ENCODE peak calls at places on chromosomes 5 and 9, in nine cellular contexts. I is non-pigmented ciliary epithelial cell; R is CD8-positive, alpha-beta memory T cell; T is ELR; S is left ventricle myocardium superior; V is fibroblast of pulmonary artery; D is NCI-H774; W is activated CD4-positive, alpha-beta T cell treated with anti-CD3 and anti-CD28 coated beads for 24 hours; H is GM23248. G is an unnamed sample.

GRCh38 chr9:78189461-78189860 is 46.4 kb upstream of the CEP78 start:
- DNase-seq in I (peak), R (no peak), T (no peak), S (no peak), V (peak), D (no peak), W (no peak), H (no peak), G (no peak)

GRCh38 chr9:123391233-123391632 is 35.2 kb downstream of the CRB2 start:
- DNase-seq in I (no peak), R (no peak), T (no peak), S (no peak), V (no peak), D (no peak), W (no peak), H (no peak), G (no peak)

GRCh38 chr9:15873573-15874177 is 320.8 kb downstream of the CCDC171 start:
- DNase-seq in I (peak), R (no peak), T (peak), S (no peak), V (peak), D (peak), W (no peak), H (peak), G (peak)

GRCh38 chr9:113566011-113566711 is 102.6 kb downstream of the RGS3 start:
- DNase-seq in I (no peak), R (no peak), T (no peak), S (peak), V (no peak), D (no peak), W (no peak), H (peak), G (no peak)

GRCh38 chr5:100762995-100763394 is 140.1 kb downstream of the ST8SIA4 start:
- DNase-seq in I (no peak), R (no peak), T (no peak), S (no peak), V (no peak), D (no peak), W (no peak), H (no peak), G (no peak)

GRCh38 chr5:10201223-10201868 is 48.3 kb downstream of the ATPSCKMT start:
- DNase-seq in I (no peak), R (no peak), T (peak), S (no peak), V (peak), D (peak), W (no peak), H (no peak), G (no peak)

GRCh38 chr5:141945511-141946024 is 12.4 kb downstream of the PCDH12 start:
- DNase-seq in I (no peak), R (no peak), T (no peak), S (peak), V (no peak), D (no peak), W (no peak), H (peak), G (no peak)

GRCh38 chr9:127717766-127718165 is 1.9 kb downstream of the TTC16 start:
- DNase-seq in I (no peak), R (no peak), T (no peak), S (no peak), V (no peak), D (no peak), W (no peak), H (no peak), G (no peak)

GRCh38 chr5:64195981-64196380 is 30.3 kb downstream of the RNF180 start:
- DNase-seq in I (no peak), R (no peak), T (no peak), S (no peak), V (no peak), D (no peak), W (no peak), H (no peak), G (no peak)

GRCh38 chr9:97321681-97322080 is 14.2 kb downstream of the CCDC180 start:
- DNase-seq in I (no peak), R (no peak), T (no peak), S (no peak), V (no peak), D (no peak), W (no peak), H (no peak), G (no peak)

GRCh38 chr5:135345945-135346731 is 52.9 kb downstream of the MACROH2A1 start:
- DNase-seq in I (no peak), R (no peak), T (no peak), S (no peak), V (no peak), D (no peak), W (no peak), H (no peak), G (no peak)

GRCh38 chr5:14261237-14261636 is 118.1 kb downstream of the TRIO start:
- DNase-seq in I (no peak), R (no peak), T (no peak), S (no peak), V (no peak), D (no peak), W (no peak), H (no peak), G (no peak)

GRCh38 chr9:103889989-103890388 is 204.1 kb upstream of the SMC2 start:
- DNase-seq in I (no peak), R (no peak), T (no peak), S (no peak), V (no peak), D (no peak), W (no peak), H (no peak), G (no peak)

GRCh38 chr5:140196406-140196805 is 21.4 kb downstream of the CYSTM1 start:
- DNase-seq in I (no peak), R (no peak), T (no peak), S (no peak), V (peak), D (no peak), W (no peak), H (no peak), G (no peak)

GRCh38 chr9:122350577-122351355 is 20.1 kb upstream of the PTGS1 start:
- DNase-seq in I (no peak), R (peak), T (peak), S (peak), V (peak), D (peak), W (peak), H (peak), G (peak)

GRCh38 chr5:72134226-72134625 is 27.0 kb downstream of the MAP1B start:
- DNase-seq in I (peak), R (no peak), T (peak), S (no peak), V (peak), D (no peak), W (no peak), H (peak), G (peak)

GRCh38 chr5:128674837-128675446 is 136.9 kb upstream of the FBN2 start:
- DNase-seq in I (no peak), R (no peak), T (peak), S (peak), V (peak), D (no peak), W (no peak), H (peak), G (peak)

GRCh38 chr5:160379485-160379884 is 9.1 kb upstream of the C1QTNF2 start:
- DNase-seq in I (no peak), R (no peak), T (no peak), S (no peak), V (no peak), D (no peak), W (no peak), H (no peak), G (no peak)

GRCh38 chr5:37930350-37930749 is 90.5 kb upstream of the GDNF start:
- DNase-seq in I (no peak), R (no peak), T (no peak), S (no peak), V (no peak), D (no peak), W (no peak), H (no peak), G (no peak)

GRCh38 chr5:159504857-159505304 is 174.6 kb upstream of the IL12B start:
- DNase-seq in I (no peak), R (no peak), T (peak), S (peak), V (peak), D (no peak), W (no peak), H (peak), G (peak)

GRCh38 chr5:139392678-139393496 is 2.0 kb downstream of the PROB1 start:
- DNase-seq in I (no peak), R (peak), T (no peak), S (peak), V (peak), D (peak), W (peak), H (peak), G (peak)

GRCh38 chr5:32651089-32651488 is 60.0 kb upstream of the NPR3 start:
- DNase-seq in I (no peak), R (no peak), T (no peak), S (no peak), V (no peak), D (no peak), W (no peak), H (no peak), G (no peak)

GRCh38 chr9:134378901-134379338 is 52.7 kb downstream of the RXRA start:
- DNase-seq in I (no peak), R (no peak), T (peak), S (peak), V (peak), D (no peak), W (no peak), H (peak), G (no peak)

GRCh38 chr5:2750026-2750757 is 1.3 kb downstream of the IRX2 start:
- DNase-seq in I (no peak), R (no peak), T (peak), S (no peak), V (no peak), D (peak), W (no peak), H (peak), G (no peak)

GRCh38 chr5:63697811-63698210 is 264.4 kb downstream of the HTR1A start:
- DNase-seq in I (no peak), R (no peak), T (no peak), S (no peak), V (no peak), D (no peak), W (no peak), H (no peak), G (no peak)

GRCh38 chr9:107794259-107794658 is 304.7 kb upstream of the KLF4 start:
- DNase-seq in I (no peak), R (no peak), T (no peak), S (no peak), V (no peak), D (no peak), W (no peak), H (no peak), G (no peak)

GRCh38 chr9:36401179-36401740 is 1.2 kb upstream of the RNF38 start:
- DNase-seq in I (no peak), R (no peak), T (peak), S (no peak), V (peak), D (peak), W (no peak), H (peak), G (peak)

GRCh38 chr9:135240222-135240621 is 152.8 kb downstream of the OLFM1 start:
- DNase-seq in I (no peak), R (no peak), T (no peak), S (peak), V (no peak), D (no peak), W (no peak), H (no peak), G (no peak)

GRCh38 chr5:29758986-29759421 is 1434.5 kb upstream of the CDH6 start:
- DNase-seq in I (no peak), R (no peak), T (no peak), S (no peak), V (no peak), D (no peak), W (no peak), H (no peak), G (no peak)

GRCh38 chr5:141703133-141703561 is 21.1 kb upstream of the ARAP3 start:
- DNase-seq in I (no peak), R (no peak), T (no peak), S (no peak), V (no peak), D (no peak), W (no peak), H (peak), G (no peak)

GRCh38 chr9:92236915-92237314 is 56.6 kb downstream of the IARS1 start:
- DNase-seq in I (no peak), R (no peak), T (no peak), S (no peak), V (no peak), D (no peak), W (no peak), H (no peak), G (no peak)

GRCh38 chr9:27462434-27462833 is 61.7 kb upstream of the IFNK start:
- DNase-seq in I (no peak), R (no peak), T (no peak), S (no peak), V (no peak), D (no peak), W (no peak), H (no peak), G (no peak)

GRCh38 chr5:55557123-55557522 is 22.4 kb upstream of the PLPP1 start:
- DNase-seq in I (no peak), R (no peak), T (no peak), S (no peak), V (no peak), D (peak), W (no peak), H (no peak), G (no peak)

GRCh38 chr5:93304391-93304790 is 276.6 kb downstream of the NR2F1-AS1 start:
- DNase-seq in I (no peak), R (no peak), T (no peak), S (no peak), V (no peak), D (no peak), W (no peak), H (no peak), G (no peak)

GRCh38 chr9:132584616-132585560 is 2.5 kb downstream of the BARHL1 start:
- DNase-seq in I (no peak), R (no peak), T (peak), S (peak), V (peak), D (no peak), W (no peak), H (peak), G (peak)

GRCh38 chr9:89505795-89506385 is 8.0 kb upstream of the SEMA4D start:
- DNase-seq in I (peak), R (no peak), T (no peak), S (no peak), V (no peak), D (peak), W (no peak), H (no peak), G (no peak)

GRCh38 chr5:90529939-90530677 is 724 bp upstream of the LYSMD3 start:
- DNase-seq in I (peak), R (no peak), T (peak), S (peak), V (peak), D (peak), W (peak), H (peak), G (peak)

GRCh38 chr5:78649816-78650561 is 1.4 kb upstream of the LHFPL2 start:
- DNase-seq in I (no peak), R (no peak), T (peak), S (no peak), V (peak), D (no peak), W (no peak), H (peak), G (peak)

GRCh38 chr9:72355153-72355552 is 9.9 kb downstream of the ZFAND5 start:
- DNase-seq in I (no peak), R (no peak), T (no peak), S (no peak), V (no peak), D (no peak), W (no peak), H (peak), G (no peak)